ENCODE peak calls at places on chromosomes 4 and X, in seven cellular contexts. One of them, this sample, is unnamed.
A peak's percentile ranks its signal among the peaks of the same experiment; 100 is the strongest.

GRCh38 chr4:38488891-38489861 is 174.8 kb upstream of the KLF3 start:
- DNase-seq in trophoblast cell: peak; percentile 7
- DNase-seq in H9: peak; percentile 44
- DNase-seq in mesendoderm: peak; percentile 68
- DNase-seq in IMR-90: no peak
- DNase-seq in neuronal stem cell: peak; percentile 91
- DNase-seq in H1: peak; percentile 52
- DNase-seq in this sample: peak; percentile 33

GRCh38 chr4:149823770-149824221 is 8.2 kb upstream of the IQCM start:
- DNase-seq in trophoblast cell: peak; percentile 7
- DNase-seq in H9: no peak
- DNase-seq in mesendoderm: no peak
- DNase-seq in IMR-90: peak; percentile 74
- DNase-seq in neuronal stem cell: no peak
- DNase-seq in H1: no peak
- DNase-seq in this sample: peak; percentile 67

GRCh38 chr4:26372525-26373172 is 51.8 kb downstream of the RBPJ start:
- DNase-seq in trophoblast cell: peak; percentile 20
- DNase-seq in H9: no peak
- DNase-seq in mesendoderm: peak; percentile 53
- DNase-seq in IMR-90: peak; percentile 77
- DNase-seq in neuronal stem cell: no peak
- DNase-seq in H1: no peak
- DNase-seq in this sample: peak; percentile 92

GRCh38 chr4:168451744-168452394 is 28.4 kb downstream of the DDX60L start:
- DNase-seq in trophoblast cell: peak; percentile 50
- DNase-seq in H9: no peak
- DNase-seq in mesendoderm: peak; percentile 89
- DNase-seq in IMR-90: peak; percentile 71
- DNase-seq in neuronal stem cell: no peak
- DNase-seq in H1: no peak
- DNase-seq in this sample: peak; percentile 90

GRCh38 chr4:107034982-107035710 is 967 bp downstream of the DKK2 start:
- DNase-seq in trophoblast cell: no peak
- DNase-seq in H9: peak; percentile 61
- DNase-seq in mesendoderm: peak; percentile 62
- DNase-seq in IMR-90: peak; percentile 3
- DNase-seq in neuronal stem cell: peak; percentile 47
- DNase-seq in H1: no peak
- DNase-seq in this sample: peak; percentile 44

GRCh38 chr4:91123742-91124141 is 996.5 kb downstream of the CCSER1 start:
- DNase-seq in trophoblast cell: no peak
- DNase-seq in H9: no peak
- DNase-seq in mesendoderm: no peak
- DNase-seq in IMR-90: no peak
- DNase-seq in neuronal stem cell: no peak
- DNase-seq in H1: no peak
- DNase-seq in this sample: no peak

GRCh38 chr4:40212674-40213504 is 16.1 kb downstream of the RHOH start:
- DNase-seq in trophoblast cell: no peak
- DNase-seq in H9: no peak
- DNase-seq in mesendoderm: peak; percentile 46
- DNase-seq in IMR-90: peak; percentile 20
- DNase-seq in neuronal stem cell: no peak
- DNase-seq in H1: no peak
- DNase-seq in this sample: peak; percentile 70

GRCh38 chrX:109684136-109684535 is 48.9 kb downstream of the ACSL4 start:
- DNase-seq in trophoblast cell: no peak
- DNase-seq in H9: no peak
- DNase-seq in mesendoderm: no peak
- DNase-seq in IMR-90: peak; percentile 19
- DNase-seq in neuronal stem cell: no peak
- DNase-seq in H1: no peak
- DNase-seq in this sample: no peak

GRCh38 chr4:80229128-80229527 is 31.8 kb downstream of the PRDM8 start:
- DNase-seq in trophoblast cell: no peak
- DNase-seq in H9: no peak
- DNase-seq in mesendoderm: no peak
- DNase-seq in IMR-90: no peak
- DNase-seq in neuronal stem cell: no peak
- DNase-seq in H1: no peak
- DNase-seq in this sample: no peak

GRCh38 chr4:141180991-141181760 is 39.5 kb upstream of the ZNF330 start:
- DNase-seq in trophoblast cell: no peak
- DNase-seq in H9: no peak
- DNase-seq in mesendoderm: peak; percentile 6
- DNase-seq in IMR-90: no peak
- DNase-seq in neuronal stem cell: no peak
- DNase-seq in H1: no peak
- DNase-seq in this sample: no peak

GRCh38 chrX:17174671-17175070 is 200.3 kb upstream of the NHS start:
- DNase-seq in trophoblast cell: no peak
- DNase-seq in H9: no peak
- DNase-seq in mesendoderm: no peak
- DNase-seq in IMR-90: no peak
- DNase-seq in neuronal stem cell: no peak
- DNase-seq in H1: no peak
- DNase-seq in this sample: no peak

GRCh38 chrX:41516995-41517660 is 70.0 kb downstream of the NYX start:
- DNase-seq in trophoblast cell: no peak
- DNase-seq in H9: no peak
- DNase-seq in mesendoderm: peak; percentile 37
- DNase-seq in IMR-90: no peak
- DNase-seq in neuronal stem cell: no peak
- DNase-seq in H1: no peak
- DNase-seq in this sample: no peak

GRCh38 chr4:139419388-139419914 is 34.5 kb upstream of the RAB33B start:
- DNase-seq in trophoblast cell: peak; percentile 84
- DNase-seq in H9: no peak
- DNase-seq in mesendoderm: no peak
- DNase-seq in IMR-90: peak; percentile 86
- DNase-seq in neuronal stem cell: no peak
- DNase-seq in H1: no peak
- DNase-seq in this sample: peak; percentile 63

GRCh38 chr4:142728209-142728608 is 117.9 kb downstream of the INPP4B start:
- DNase-seq in trophoblast cell: no peak
- DNase-seq in H9: no peak
- DNase-seq in mesendoderm: no peak
- DNase-seq in IMR-90: peak; percentile 31
- DNase-seq in neuronal stem cell: no peak
- DNase-seq in H1: no peak
- DNase-seq in this sample: no peak

GRCh38 chr4:13920111-13920875 is 292.8 kb upstream of the BOD1L1 start:
- DNase-seq in trophoblast cell: peak; percentile 88
- DNase-seq in H9: no peak
- DNase-seq in mesendoderm: no peak
- DNase-seq in IMR-90: peak; percentile 81
- DNase-seq in neuronal stem cell: no peak
- DNase-seq in H1: no peak
- DNase-seq in this sample: peak; percentile 58

GRCh38 chr4:128979934-128980333 is 113.4 kb downstream of the SCLT1 start:
- DNase-seq in trophoblast cell: peak; percentile 27
- DNase-seq in H9: no peak
- DNase-seq in mesendoderm: no peak
- DNase-seq in IMR-90: peak; percentile 86
- DNase-seq in neuronal stem cell: no peak
- DNase-seq in H1: no peak
- DNase-seq in this sample: peak; percentile 44

GRCh38 chr4:123876640-123877039 is 480.0 kb downstream of the SPRY1 start:
- DNase-seq in trophoblast cell: no peak
- DNase-seq in H9: no peak
- DNase-seq in mesendoderm: no peak
- DNase-seq in IMR-90: no peak
- DNase-seq in neuronal stem cell: no peak
- DNase-seq in H1: no peak
- DNase-seq in this sample: peak; percentile 53

GRCh38 chr4:75412746-75413145 is 101.5 kb downstream of the RCHY1 start:
- DNase-seq in trophoblast cell: no peak
- DNase-seq in H9: no peak
- DNase-seq in mesendoderm: no peak
- DNase-seq in IMR-90: no peak
- DNase-seq in neuronal stem cell: no peak
- DNase-seq in H1: no peak
- DNase-seq in this sample: no peak
- H3K18ac ChIP-seq in trophoblast cell: no peak overlapping the region
- H3K18ac ChIP-seq in H9: no peak overlapping the region
- H3K18ac ChIP-seq in mesendoderm: no peak overlapping the region
- H3K18ac ChIP-seq in IMR-90: no peak overlapping the region
- H3K18ac ChIP-seq in neuronal stem cell: no peak overlapping the region
- H3K18ac ChIP-seq in H1: no peak overlapping the region
- H3K18ac ChIP-seq in this sample: no peak overlapping the region

DNA sequence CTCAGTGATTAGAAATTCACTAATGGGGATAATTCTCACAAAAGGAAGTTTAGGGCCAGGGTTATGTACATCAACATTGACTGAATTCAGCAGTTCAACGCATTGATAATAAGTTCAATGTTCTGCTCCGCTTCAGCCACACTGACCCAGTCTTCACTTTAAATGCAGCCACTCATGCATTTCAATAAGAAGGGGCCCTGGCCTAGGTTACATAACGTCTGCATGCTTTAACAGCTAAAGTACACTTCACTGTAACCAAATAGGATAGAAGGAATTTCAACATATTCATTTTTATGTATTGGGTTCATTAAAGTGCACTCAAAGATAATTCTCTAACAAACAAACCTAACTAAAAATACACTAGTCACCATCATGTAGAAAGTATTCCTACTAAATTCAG is 12.8 kb upstream of the TSPAN7 start:
- DNase-seq in trophoblast cell: no peak
- DNase-seq in H9: no peak
- DNase-seq in mesendoderm: no peak
- DNase-seq in IMR-90: no peak
- DNase-seq in neuronal stem cell: no peak
- DNase-seq in H1: no peak
- DNase-seq in this sample: no peak
- H3K18ac ChIP-seq in trophoblast cell: no peak overlapping the region
- H3K18ac ChIP-seq in H9: no peak overlapping the region
- H3K18ac ChIP-seq in mesendoderm: no peak overlapping the region
- H3K18ac ChIP-seq in IMR-90: no peak overlapping the region
- H3K18ac ChIP-seq in neuronal stem cell: no peak overlapping the region
- H3K18ac ChIP-seq in H1: no peak overlapping the region
- H3K18ac ChIP-seq in this sample: no peak overlapping the region

DNA sequence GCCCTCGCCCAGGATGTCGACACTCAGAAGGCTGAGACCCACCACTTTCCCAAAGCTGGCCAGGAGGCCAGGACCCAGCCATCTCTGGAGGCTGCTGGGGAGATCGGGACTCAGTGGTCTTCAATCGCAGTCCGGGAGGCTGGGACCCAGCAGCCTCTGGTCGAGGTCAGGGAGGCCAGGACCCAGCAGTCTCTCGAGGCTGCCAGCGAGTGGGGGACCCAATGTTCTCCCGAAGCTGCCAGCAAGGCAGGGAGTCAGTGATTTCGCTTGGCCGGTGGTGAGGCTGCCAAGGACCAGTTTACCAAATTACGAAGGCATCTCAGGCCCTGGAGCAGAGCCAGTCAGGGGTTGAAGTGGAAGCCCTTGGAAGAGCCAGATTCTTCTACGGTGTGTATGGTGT is 181.6 kb downstream of the NAF1 start:
- DNase-seq in trophoblast cell: no peak
- DNase-seq in H9: no peak
- DNase-seq in mesendoderm: no peak
- DNase-seq in IMR-90: no peak
- DNase-seq in neuronal stem cell: no peak
- DNase-seq in H1: no peak
- DNase-seq in this sample: no peak
- H3K18ac ChIP-seq in trophoblast cell: no peak overlapping the region
- H3K18ac ChIP-seq in H9: no peak overlapping the region
- H3K18ac ChIP-seq in mesendoderm: no peak overlapping the region
- H3K18ac ChIP-seq in IMR-90: no peak overlapping the region
- H3K18ac ChIP-seq in neuronal stem cell: no peak overlapping the region
- H3K18ac ChIP-seq in H1: no peak overlapping the region
- H3K18ac ChIP-seq in this sample: no peak overlapping the region

GRCh38 chrX:3609800-3610199 is 103.6 kb downstream of the PRKX start:
- DNase-seq in trophoblast cell: no peak
- DNase-seq in H9: no peak
- DNase-seq in mesendoderm: no peak
- DNase-seq in IMR-90: peak; percentile 88
- DNase-seq in neuronal stem cell: no peak
- DNase-seq in H1: no peak
- DNase-seq in this sample: peak; percentile 26
- H3K18ac ChIP-seq in trophoblast cell: no peak overlapping the region
- H3K18ac ChIP-seq in H9: no peak overlapping the region
- H3K18ac ChIP-seq in mesendoderm: no peak overlapping the region
- H3K18ac ChIP-seq in IMR-90: no peak overlapping the region
- H3K18ac ChIP-seq in neuronal stem cell: no peak overlapping the region
- H3K18ac ChIP-seq in H1: no peak overlapping the region
- H3K18ac ChIP-seq in this sample: no peak overlapping the region

GRCh38 chr4:179095585-179096228 is 1653.5 kb upstream of the AGA start:
- DNase-seq in trophoblast cell: peak; percentile 32
- DNase-seq in H9: peak; percentile 35
- DNase-seq in mesendoderm: peak; percentile 61
- DNase-seq in IMR-90: peak; percentile 46
- DNase-seq in neuronal stem cell: peak; percentile 70
- DNase-seq in H1: peak; percentile 63
- DNase-seq in this sample: peak; percentile 52
- H3K18ac ChIP-seq in trophoblast cell: no peak overlapping the region
- H3K18ac ChIP-seq in H9: no peak overlapping the region
- H3K18ac ChIP-seq in mesendoderm: no peak overlapping the region
- H3K18ac ChIP-seq in IMR-90: no peak overlapping the region
- H3K18ac ChIP-seq in neuronal stem cell: no peak overlapping the region
- H3K18ac ChIP-seq in H1: no peak overlapping the region
- H3K18ac ChIP-seq in this sample: no peak overlapping the region

GRCh38 chr4:119870868-119871267 is 195.8 kb downstream of the MAD2L1 start:
- DNase-seq in trophoblast cell: no peak
- DNase-seq in H9: no peak
- DNase-seq in mesendoderm: no peak
- DNase-seq in IMR-90: no peak
- DNase-seq in neuronal stem cell: no peak
- DNase-seq in H1: no peak
- DNase-seq in this sample: no peak
- H3K18ac ChIP-seq in trophoblast cell: no peak overlapping the region
- H3K18ac ChIP-seq in H9: no peak overlapping the region
- H3K18ac ChIP-seq in mesendoderm: no peak overlapping the region
- H3K18ac ChIP-seq in IMR-90: no peak overlapping the region
- H3K18ac ChIP-seq in neuronal stem cell: no peak overlapping the region
- H3K18ac ChIP-seq in H1: no peak overlapping the region
- H3K18ac ChIP-seq in this sample: no peak overlapping the region

GRCh38 chrX:151694121-151694520 is 1.1 kb upstream of the PRRG3 start:
- DNase-seq in trophoblast cell: no peak
- DNase-seq in H9: no peak
- DNase-seq in mesendoderm: peak; percentile 1
- DNase-seq in IMR-90: no peak
- DNase-seq in neuronal stem cell: no peak
- DNase-seq in H1: no peak
- DNase-seq in this sample: no peak
- H3K18ac ChIP-seq in trophoblast cell: no peak overlapping the region
- H3K18ac ChIP-seq in H9: no peak overlapping the region
- H3K18ac ChIP-seq in mesendoderm: no peak overlapping the region
- H3K18ac ChIP-seq in IMR-90: no peak overlapping the region
- H3K18ac ChIP-seq in neuronal stem cell: no peak overlapping the region
- H3K18ac ChIP-seq in H1: no peak overlapping the region
- H3K18ac ChIP-seq in this sample: no peak overlapping the region

GRCh38 chr4:108703966-108704365 is 53.6 kb downstream of the OSTC start:
- DNase-seq in trophoblast cell: no peak
- DNase-seq in H9: no peak
- DNase-seq in mesendoderm: no peak
- DNase-seq in IMR-90: no peak
- DNase-seq in neuronal stem cell: no peak
- DNase-seq in H1: no peak
- DNase-seq in this sample: no peak
- H3K18ac ChIP-seq in trophoblast cell: no peak overlapping the region
- H3K18ac ChIP-seq in H9: no peak overlapping the region
- H3K18ac ChIP-seq in mesendoderm: no peak overlapping the region
- H3K18ac ChIP-seq in IMR-90: no peak overlapping the region
- H3K18ac ChIP-seq in neuronal stem cell: no peak overlapping the region
- H3K18ac ChIP-seq in H1: no peak overlapping the region
- H3K18ac ChIP-seq in this sample: no peak overlapping the region